ENCODE peak calls at places on chromosomes 4 and X, in seven cellular contexts. X, G, P, W, F, N and T are unnamed samples.

GRCh38 chr4:67770422-67770821 is 16.2 kb upstream of the GNRHR start:
- DNase-seq in X (no peak), F (no peak), G (no peak), W (no peak), N (peak), P (no peak), T (peak)

GRCh38 chr4:7005571-7005970 is 37.6 kb upstream of the TADA2B start:
- DNase-seq in F (no peak), W (no peak), X (no peak), G (no peak), P (no peak), N (no peak), T (no peak)

GRCh38 chrX:45344597-45344996 is 143.9 kb upstream of the DIPK2B start:
- DNase-seq in P (no peak), X (peak), G (no peak), W (no peak), F (no peak), N (no peak), T (no peak)

GRCh38 chrX:44975666-44976263 is 102.8 kb downstream of the KDM6A start:
- DNase-seq in N (no peak), P (no peak), G (no peak), W (no peak), X (peak), F (no peak), T (no peak)

GRCh38 chrX:88425739-88426138 is 321.3 kb upstream of the CPXCR1 start:
- DNase-seq in F (no peak), X (no peak), N (no peak), G (no peak), P (no peak), W (no peak), T (peak)

GRCh38 chr4:115424852-115425251 is 311.4 kb upstream of the NDST4 start:
- DNase-seq in X (no peak), F (no peak), W (no peak), G (no peak), N (no peak), P (no peak), T (no peak)

GRCh38 chrX:110006826-110007375 is 4.0 kb downstream of the TMEM164 start:
- DNase-seq in W (no peak), G (no peak), P (no peak), X (no peak), F (no peak), N (no peak), T (no peak)

GRCh38 chrX:17634542-17635207 is 102.6 kb upstream of the SCML1 start:
- DNase-seq in X (no peak), W (no peak), P (no peak), G (no peak), N (no peak), F (no peak), T (no peak)

GRCh38 chrX:12819231-12819630 is 28.0 kb downstream of the PRPS2 start:
- DNase-seq in P (no peak), N (no peak), W (no peak), F (no peak), G (no peak), X (no peak), T (no peak)

GRCh38 chr4:152408514-152409327 is 127.2 kb downstream of the FBXW7 start:
- DNase-seq in G (no peak), F (peak), X (no peak), P (peak), N (peak), W (no peak), T (peak)

GRCh38 chr4:69617083-69617694 is 22.3 kb downstream of the UGT2A2 start:
- DNase-seq in X (peak), N (peak), F (no peak), G (no peak), P (no peak), W (no peak), T (peak)

GRCh38 chr4:174848596-174848995 is 19.5 kb upstream of the GLRA3 start:
- DNase-seq in G (no peak), F (no peak), P (no peak), N (no peak), X (no peak), W (no peak), T (no peak)

GRCh38 chr4:134470544-134470943 is 269.0 kb upstream of the PABPC4L start:
- DNase-seq in X (no peak), N (peak), W (no peak), F (no peak), P (no peak), G (no peak), T (peak)

GRCh38 chr4:51942108-51942832 is 77.9 kb downstream of the LRRC66 start:
- DNase-seq in X (peak), P (no peak), F (no peak), G (no peak), W (no peak), N (no peak), T (no peak)

GRCh38 chr4:127103723-127104122 is 529.0 kb upstream of the INTU start:
- DNase-seq in N (no peak), X (peak), F (no peak), G (no peak), W (no peak), P (no peak), T (no peak)

GRCh38 chrX:110013968-110014367 is 11.1 kb downstream of the TMEM164 start:
- DNase-seq in P (no peak), X (no peak), N (no peak), W (no peak), F (no peak), G (no peak), T (no peak)

GRCh38 chrX:151702741-151703352 is 7.6 kb downstream of the PRRG3 start:
- DNase-seq in W (no peak), P (no peak), F (no peak), N (no peak), G (no peak), X (no peak), T (no peak)

GRCh38 chr4:168509786-168510185 is 12.9 kb downstream of the PALLD start:
- DNase-seq in N (no peak), F (no peak), G (no peak), X (peak), W (no peak), P (peak), T (no peak)

GRCh38 chr4:100913685-100914084 is 395.9 kb upstream of the EMCN start:
- DNase-seq in W (no peak), N (peak), X (no peak), G (no peak), F (no peak), P (no peak), T (peak)

GRCh38 chr4:185011408-185011807 is 6.9 kb upstream of the HELT start:
- DNase-seq in P (peak), F (no peak), W (peak), G (no peak), X (no peak), N (peak), T (peak)

GRCh38 chrX:135893294-135893817 is at the start of the genes CT45A10 and SAGE1:
- DNase-seq in P (no peak), W (no peak), G (no peak), F (no peak), X (no peak), N (no peak), T (peak)